ENCODE peak calls at places on chromosomes 4 and X, in seven cellular contexts. H, N, B, Z, W, F and A are unnamed samples.

GRCh38 chrX:110304884-110305283 is 13.0 kb downstream of the AMMECR1 start:
- DNase-seq in F (no peak), B (no peak), N (no peak), H (no peak), Z (no peak), W (no peak), A (no peak)

GRCh38 chr4:176377705-176378302 is 58.0 kb downstream of the SPCS3 start:
- DNase-seq in Z (no peak), B (peak; percentile 39), N (no peak), W (no peak), F (no peak), H (no peak), A (peak; percentile 18)

GRCh38 chrX:9482408-9482807 is 17.6 kb downstream of the TBL1X start:
- DNase-seq in H (no peak), N (no peak), F (no peak), B (no peak), Z (no peak), W (no peak), A (no peak)

GRCh38 chr4:132646186-132646585 is 502.9 kb upstream of the PCDH10 start:
- DNase-seq in N (no peak), Z (no peak), F (no peak), H (no peak), B (no peak), W (no peak), A (peak; percentile 0)

GRCh38 chr4:71487324-71487677 is 148.5 kb downstream of the SLC4A4 start:
- DNase-seq in Z (no peak), N (no peak), W (no peak), B (no peak), F (no peak), H (no peak), A (no peak)

GRCh38 chr4:176123710-176124407 is 58.2 kb downstream of the WDR17 start:
- DNase-seq in H (peak; percentile 18), Z (no peak), F (no peak), B (peak; percentile 17), N (no peak), W (no peak), A (peak; percentile 7)

GRCh38 chr4:41657561-41657960 is 91.0 kb downstream of the PHOX2B start:
- DNase-seq in Z (no peak), B (peak; percentile 53), W (no peak), H (no peak), F (no peak), N (no peak), A (peak; percentile 78)

GRCh38 chrX:2583194-2584162 is 82.7 kb upstream of the DHRSX start:
- DNase-seq in Z (no peak), H (no peak), F (no peak), N (no peak), B (no peak), W (no peak), A (no peak)

GRCh38 chr4:113026556-113026955 is 22.9 kb upstream of the ANK2 start:
- DNase-seq in H (no peak), W (no peak), N (no peak), Z (no peak), B (no peak), F (no peak), A (peak; percentile 23)

GRCh38 chr4:3299122-3299521 is 6.3 kb downstream of the RGS12 start:
- DNase-seq in W (no peak), Z (no peak), N (no peak), H (no peak), F (no peak), B (no peak), A (no peak)

GRCh38 chr4:162791321-162791720 is 375.4 kb downstream of the NAF1 start:
- DNase-seq in H (no peak), W (no peak), B (peak; percentile 0), F (no peak), N (no peak), Z (no peak), A (no peak)

GRCh38 chr4:184854673-184855072 is 28.9 kb upstream of the ACSL1 start:
- DNase-seq in Z (no peak), N (no peak), H (peak; percentile 94), W (no peak), B (no peak), F (no peak), A (no peak)

GRCh38 chrX:154411981-154412340 is 622 bp downstream of the TAFAZZIN start:
- DNase-seq in H (peak; percentile 55), W (no peak), N (peak; percentile 39), Z (peak; percentile 74), B (peak; percentile 53), F (peak; percentile 59), A (peak; percentile 52)

GRCh38 chr4:90127223-90127705 is at the start of gene CCSER1:
- DNase-seq in H (peak; percentile 82), B (peak; percentile 67), Z (peak; percentile 88), F (peak; percentile 21), W (no peak), N (peak; percentile 21), A (peak; percentile 54)

GRCh38 chr4:106315476-106315967 is 487 bp downstream of the TBCK start:
- DNase-seq in B (peak; percentile 29), H (peak; percentile 63), Z (no peak), N (no peak), F (peak; percentile 66), W (no peak), A (peak; percentile 37)

GRCh38 chrX:82230013-82230412 is 1028.1 kb downstream of the SH3BGRL start:
- DNase-seq in H (peak; percentile 1), Z (no peak), F (no peak), N (no peak), B (no peak), W (no peak), A (no peak)

GRCh38 chr4:168864831-168865541 is 145.1 kb downstream of the CBR4 start:
- DNase-seq in W (no peak), N (no peak), F (no peak), B (no peak), H (no peak), Z (no peak), A (peak; percentile 65)

GRCh38 chr4:24477919-24478318 is 106.4 kb downstream of the DHX15 start:
- DNase-seq in B (peak; percentile 55), N (no peak), F (no peak), Z (no peak), H (no peak), W (no peak), A (peak; percentile 75)

GRCh38 chrX:34877451-34877850 is 65.1 kb upstream of the FAM47B start:
- DNase-seq in H (no peak), F (no peak), N (no peak), B (peak; percentile 36), Z (no peak), W (no peak), A (peak; percentile 73)

GRCh38 chr4:13905543-13905942 is 278.0 kb upstream of the BOD1L1 start:
- DNase-seq in Z (no peak), W (no peak), N (no peak), H (no peak), B (peak; percentile 78), F (no peak), A (peak; percentile 94)

GRCh38 chr4:31585503-31585902 is 865.3 kb downstream of the PCDH7 start:
- DNase-seq in B (no peak), F (no peak), Z (no peak), W (no peak), N (no peak), H (no peak), A (no peak)

GRCh38 chr4:60034371-60034770 is 1165.8 kb upstream of the ADGRL3 start:
- DNase-seq in B (no peak), W (no peak), Z (no peak), H (no peak), F (no peak), N (no peak), A (no peak)

GRCh38 chr4:52957220-52957686 is 95.1 kb downstream of the RASL11B start:
- DNase-seq in N (no peak), H (no peak), Z (no peak), B (peak; percentile 31), F (no peak), W (no peak), A (peak; percentile 25)

GRCh38 chrX:12308420-12308819 is 170.1 kb downstream of the FRMPD4 start:
- DNase-seq in H (no peak), F (no peak), Z (no peak), B (no peak), W (no peak), N (no peak), A (no peak)

GRCh38 chr4:121788896-121789295 is 12.2 kb upstream of the EXOSC9 start:
- DNase-seq in F (no peak), Z (no peak), W (no peak), B (no peak), N (no peak), H (no peak), A (peak; percentile 14)

GRCh38 chrX:153627675-153628111 is 19.3 kb upstream of the DUSP9 start:
- DNase-seq in N (no peak), B (no peak), H (no peak), Z (no peak), W (no peak), F (no peak), A (no peak)

GRCh38 chr4:71377561-71377960 is 38.7 kb downstream of the SLC4A4 start:
- DNase-seq in F (no peak), B (peak; percentile 84), Z (no peak), H (no peak), W (peak; percentile 83), N (no peak), A (peak; percentile 70)

GRCh38 chr4:109406337-109406931 is 27.2 kb upstream of the SEC24B start:
- DNase-seq in Z (no peak), W (peak; percentile 38), H (peak; percentile 57), N (no peak), F (peak; percentile 30), B (peak; percentile 72), A (peak; percentile 75)

GRCh38 chr4:24795666-24796381 is 451 bp downstream of the SOD3 start:
- DNase-seq in Z (no peak), H (no peak), N (no peak), B (no peak), F (no peak), W (no peak), A (no peak)

GRCh38 chr4:17544831-17545234 is 29.9 kb downstream of the CLRN2 start:
- DNase-seq in Z (no peak), B (no peak), W (no peak), H (no peak), N (no peak), F (no peak), A (no peak)

GRCh38 chr4:158624889-158625478 is 46.7 kb downstream of the C4orf46 start:
- DNase-seq in Z (no peak), W (peak; percentile 49), F (no peak), H (peak; percentile 46), B (peak; percentile 63), N (no peak), A (peak; percentile 71)

GRCh38 chr4:155569960-155570515 is 96.6 kb upstream of the GUCY1A1 start:
- DNase-seq in Z (no peak), H (no peak), F (no peak), N (no peak), B (peak; percentile 87), W (peak; percentile 75), A (peak; percentile 48)

GRCh38 chr4:22190855-22191254 is 242.3 kb upstream of the KCNIP4 start:
- DNase-seq in Z (no peak), N (no peak), F (no peak), H (no peak), W (peak; percentile 42), B (peak; percentile 31), A (peak; percentile 41)

GRCh38 chr4:23828779-23829178 is 61.1 kb downstream of the PPARGC1A start:
- DNase-seq in W (no peak), B (no peak), N (no peak), H (no peak), Z (no peak), F (no peak), A (no peak)

GRCh38 chrX:37599735-37600134 is 28.3 kb downstream of the LANCL3 start:
- DNase-seq in F (no peak), H (no peak), W (no peak), Z (no peak), B (no peak), N (no peak), A (no peak)